ENCODE peak calls at places on chromosomes 3 and 15, in four cellular contexts. B is dorsolateral prefrontal cortex, L is fibroblast of the aortic adventitia, J is fibroblast of lung. N is an unnamed sample.

GRCh38 chr3:125087768-125088391 is 32.1 kb upstream of the HEG1 start:
- DNase-seq in B (no peak), L (peak; percentile 27), J (no peak), N (no peak)

GRCh38 chr3:197749315-197749600 is 425 bp upstream of the FYTTD1 start:
- DNase-seq in B (no peak), L (peak; percentile 55), J (peak; percentile 52), N (peak; percentile 45)

GRCh38 chr15:74773329-74773728 is 8.6 kb upstream of the CSK start:
- DNase-seq in B (no peak), L (no peak), J (no peak), N (no peak)

GRCh38 chr15:101489633-101490407 is at the start of gene PCSK6:
- DNase-seq in B (no peak), L (no peak), J (no peak), N (peak; percentile 28)

GRCh38 chr3:196431193-196432136 is 762 bp downstream of the UBXN7 start:
- DNase-seq in B (no peak), L (peak; percentile 70), J (peak; percentile 66), N (peak; percentile 55)

GRCh38 chr15:43186003-43186353 is 775 bp downstream of the CCNDBP1 start:
- DNase-seq in B (no peak), L (no peak), J (no peak), N (peak; percentile 31)

GRCh38 chr15:70447927-70448698 is 315.2 kb downstream of the UACA start:
- DNase-seq in B (no peak), L (no peak), J (no peak), N (no peak)

GRCh38 chr3:59549972-59550371 is 500.1 kb upstream of the CFAP20DC start:
- DNase-seq in B (no peak), L (no peak), J (no peak), N (no peak)

GRCh38 chr3:42902257-42902656 is 3.7 kb upstream of the ZNF662 start:
- DNase-seq in B (no peak), L (no peak), J (no peak), N (no peak)

GRCh38 chr3:42895332-42895868 is 10.5 kb upstream of the ZNF662 start:
- DNase-seq in B (no peak), L (no peak), J (no peak), N (no peak)

GRCh38 chr3:42900226-42900625 is 5.7 kb upstream of the ZNF662 start:
- DNase-seq in B (no peak), L (no peak), J (no peak), N (no peak)

GRCh38 chr3:42900731-42901420 is 5.1 kb upstream of the ZNF662 start:
- DNase-seq in B (no peak), L (no peak), J (no peak), N (no peak)

GRCh38 chr3:42898896-42899675 is 6.9 kb upstream of the ZNF662 start:
- DNase-seq in B (no peak), L (no peak), J (no peak), N (no peak)
- TF ChIP-seq CTCF in B (no peak), L (peak; percentile 10), J (no peak), N (no peak)

GRCh38 chr3:90132220-90132619 is 1024.8 kb downstream of the EPHA3 start:
- DNase-seq in B (no peak), L (no peak), J (no peak), N (no peak)
- TF ChIP-seq CTCF in B (no peak), L (no peak), J (no peak), N (no peak)

GRCh38 chr3:101849714-101850326 is 506 bp downstream of the NFKBIZ start:
- DNase-seq in B (peak; percentile 47), L (no peak), J (no peak), N (peak; percentile 40)
- TF ChIP-seq CTCF in B (no peak), L (no peak), J (no peak), N (no peak)

DNA sequence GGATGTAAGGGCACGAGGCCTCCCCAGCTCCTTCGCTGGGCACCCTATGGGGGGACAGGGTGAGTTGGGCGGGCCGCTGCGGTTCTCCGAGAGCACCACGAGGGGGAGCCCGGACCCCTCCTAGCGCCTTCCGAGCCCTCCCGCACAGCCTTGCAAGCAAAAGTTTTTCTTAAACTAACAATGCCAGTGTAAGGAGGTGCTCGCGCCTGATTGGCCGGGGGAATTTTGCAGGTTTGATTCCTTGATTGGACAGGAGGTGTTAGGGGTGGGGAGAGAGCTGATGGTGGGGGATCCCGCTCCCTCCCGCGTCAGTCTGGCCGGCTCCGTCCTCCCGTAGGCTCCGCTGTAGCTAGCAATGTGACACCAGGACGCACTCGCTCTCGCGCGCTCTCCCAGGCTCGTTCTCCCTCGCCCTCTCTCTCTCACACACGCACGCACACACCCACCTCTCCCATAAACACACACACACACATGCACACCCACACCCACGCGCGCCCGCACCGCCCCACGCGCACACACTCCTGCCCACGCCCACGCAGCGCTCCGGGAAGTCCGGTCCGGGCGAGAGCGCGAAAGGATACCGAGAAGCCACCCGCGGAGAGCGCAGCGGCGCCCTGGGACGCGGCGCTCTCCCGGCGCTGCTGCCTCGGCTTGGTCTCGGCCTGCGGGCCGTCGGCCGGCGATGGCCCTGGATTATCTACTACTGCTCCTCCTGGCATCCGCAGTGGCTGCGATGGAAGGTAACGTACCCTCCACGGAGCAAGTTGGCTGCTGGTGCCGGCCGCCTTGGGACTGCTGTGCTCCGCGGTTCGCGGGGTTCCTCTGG is at the start of gene EPHB1:
- DNase-seq in B (peak; percentile 87), L (peak; percentile 93), J (peak; percentile 82), N (peak; percentile 69)
- TF ChIP-seq CTCF in B (peak; percentile 89), L (peak; percentile 93), J (peak; percentile 81), N (peak; percentile 90)

DNA sequence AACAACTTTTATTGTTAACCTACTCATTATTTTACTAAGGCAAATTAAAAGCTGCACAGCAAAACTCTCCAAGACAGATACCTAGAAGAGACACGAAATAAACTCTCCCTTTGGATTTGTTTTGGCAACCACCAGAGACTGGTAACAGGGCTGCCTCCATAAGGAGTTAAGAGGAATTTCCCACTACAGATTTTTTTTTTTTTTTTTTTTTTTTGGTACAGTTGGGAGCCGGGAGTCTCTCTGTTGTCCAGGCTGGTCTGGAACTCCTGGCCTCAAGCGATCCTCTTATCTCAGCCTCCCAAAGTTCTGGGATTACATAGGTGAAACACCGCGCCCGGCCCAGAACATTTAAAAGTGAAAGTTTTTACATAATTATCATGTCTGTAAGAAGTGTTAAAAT is 73.6 kb upstream of the VGLL4 start:
- DNase-seq in B (no peak), L (peak; percentile 66), J (peak; percentile 38), N (peak; percentile 45)
- TF ChIP-seq CTCF in B (no peak), L (no peak), J (no peak), N (no peak)

GRCh38 chr3:58329922-58330413 is 2.7 kb upstream of the PXK start:
- DNase-seq in B (no peak), L (no peak), J (no peak), N (no peak)

GRCh38 chr3:58334013-58334321 is 1.3 kb downstream of the PXK start:
- DNase-seq in B (no peak), L (no peak), J (no peak), N (no peak)

GRCh38 chr3:58333206-58334012 is 717 bp downstream of the PXK start:
- DNase-seq in B (peak; percentile 53), L (peak; percentile 42), J (peak; percentile 40), N (peak; percentile 32)

GRCh38 chr3:58331593-58332152 is 1.0 kb upstream of the PXK start:
- DNase-seq in B (no peak), L (no peak), J (no peak), N (no peak)

GRCh38 chr3:58332575-58333179 is at the start of gene PXK:
- DNase-seq in B (peak; percentile 80), L (peak; percentile 68), J (peak; percentile 74), N (peak; percentile 71)
- TF ChIP-seq CTCF in B (peak; percentile 45), L (no peak), J (no peak), N (no peak)

DNA sequence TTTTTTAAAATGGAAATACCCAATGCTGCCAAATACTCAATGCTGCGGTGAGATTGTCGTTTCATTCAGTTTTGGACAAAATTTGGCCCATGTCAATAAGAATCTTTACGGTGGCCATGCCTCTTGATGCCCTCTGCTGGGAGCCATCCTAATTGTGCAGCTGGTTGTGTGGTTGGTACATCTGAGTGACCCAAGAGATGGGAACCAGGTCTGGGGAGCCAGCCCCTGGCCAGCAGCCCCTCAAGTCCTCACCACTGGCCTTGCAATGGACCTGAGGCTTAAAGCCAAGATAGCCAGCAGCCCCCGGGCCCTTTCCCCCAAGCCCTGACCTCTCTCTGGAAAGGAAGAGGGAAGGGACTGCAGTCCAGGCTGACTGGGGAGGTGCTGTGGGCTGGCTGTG is 36.4 kb upstream of the ESYT3 start:
- DNase-seq in B (no peak), L (no peak), J (no peak), N (peak; percentile 32)
- TF ChIP-seq CTCF in B (peak; percentile 60), L (peak; percentile 5), J (no peak), N (peak; percentile 36)